ENCODE peak calls at places on chromosomes 11 and 22, in eight cellular contexts. T is activated T-cell treated with anti-CD3 and anti-CD28 coated beads for 1 hour, B is GM20000, G is NCI-H345, D is T-cell, N is RWPE1, P is MG63, X is Kasumi-1. L is an unnamed sample.

GRCh38 chr11:105719073-105719846 is 109.4 kb downstream of the GRIA4 start:
- DNase-seq in T (no peak), B (peak), G (peak), D (no peak), N (peak), P (peak), X (no peak), L (peak)

GRCh38 chr11:1482581-1483444 is 3.8 kb downstream of the MOB2 start:
- DNase-seq in T (no peak), B (no peak), G (no peak), D (no peak), N (no peak), P (no peak), X (no peak), L (no peak)

GRCh38 chr22:48943567-48944432 is 883.9 kb downstream of the BRD1 start:
- DNase-seq in T (no peak), B (no peak), G (peak), D (no peak), N (no peak), P (peak), X (no peak), L (no peak)

GRCh38 chr22:27381960-27382742 is 419.4 kb downstream of the MN1 start:
- DNase-seq in T (no peak), B (no peak), G (no peak), D (no peak), N (no peak), P (no peak), X (no peak), L (no peak)

GRCh38 chr22:45227645-45228400 is 12.9 kb downstream of the KIAA0930 start:
- DNase-seq in T (no peak), B (no peak), G (no peak), D (no peak), N (no peak), P (no peak), X (no peak), L (no peak)

GRCh38 chr22:49967333-49968241 is 7.0 kb downstream of the PIM3 start:
- DNase-seq in T (no peak), B (no peak), G (no peak), D (no peak), N (no peak), P (no peak), X (no peak), L (no peak)

GRCh38 chr11:116137753-116138152 is 633.5 kb upstream of the CADM1 start:
- DNase-seq in T (no peak), B (no peak), G (no peak), D (no peak), N (no peak), P (no peak), X (no peak), L (no peak)

GRCh38 chr11:33885338-33886005 is 6.4 kb downstream of the LMO2 start:
- DNase-seq in T (no peak), B (no peak), G (no peak), D (no peak), N (no peak), P (no peak), X (peak), L (no peak)

GRCh38 chr11:63405114-63405513 is 35.5 kb downstream of the SLC22A9 start:
- DNase-seq in T (no peak), B (no peak), G (no peak), D (no peak), N (no peak), P (no peak), X (no peak), L (no peak)

GRCh38 chr11:13216019-13217006 is 61.3 kb upstream of the BMAL1 start:
- DNase-seq in T (no peak), B (no peak), G (no peak), D (no peak), N (peak), P (peak), X (peak), L (peak)

GRCh38 chr11:61949169-61950034 is 749 bp upstream of the BEST1 start:
- DNase-seq in T (no peak), B (peak), G (peak), D (no peak), N (peak), P (peak), X (peak), L (peak)

GRCh38 chr11:46386674-46387073 is 4.9 kb downstream of the CHRM4 start:
- DNase-seq in T (no peak), B (no peak), G (no peak), D (no peak), N (peak), P (peak), X (no peak), L (no peak)

GRCh38 chr22:41523464-41524221 is 20.6 kb downstream of the POLR3H start:
- DNase-seq in T (no peak), B (no peak), G (no peak), D (no peak), N (no peak), P (no peak), X (no peak), L (no peak)

GRCh38 chr11:70633610-70634009 is 235.3 kb downstream of the CTTN start:
- DNase-seq in T (no peak), B (no peak), G (peak), D (no peak), N (no peak), P (no peak), X (no peak), L (no peak)

GRCh38 chr11:22903782-22904181 is 43.5 kb upstream of the CCDC179 start:
- DNase-seq in T (no peak), B (no peak), G (no peak), D (no peak), N (no peak), P (no peak), X (no peak), L (no peak)

GRCh38 chr11:115787302-115787701 is 283.1 kb upstream of the CADM1 start:
- DNase-seq in T (no peak), B (no peak), G (no peak), D (no peak), N (no peak), P (no peak), X (no peak), L (no peak)

GRCh38 chr11:17543574-17544180 is 539 bp downstream of the USH1C start:
- DNase-seq in T (no peak), B (no peak), G (no peak), D (no peak), N (no peak), P (no peak), X (no peak), L (no peak)

GRCh38 chr11:99098751-99099150 is 78.0 kb downstream of the CNTN5 start:
- DNase-seq in T (no peak), B (peak), G (no peak), D (no peak), N (no peak), P (no peak), X (no peak), L (no peak)

GRCh38 chr22:42439821-42440674 is 7.8 kb upstream of the NFAM1 start:
- DNase-seq in T (no peak), B (no peak), G (no peak), D (no peak), N (no peak), P (peak), X (peak), L (peak)

GRCh38 chr11:114340311-114341131 is 44.3 kb downstream of the NNMT start:
- DNase-seq in T (peak), B (peak), G (peak), D (peak), N (peak), P (peak), X (peak), L (peak)

L was measured in ACHN.